ENCODE peak calls at places on chromosomes 16 and 17, in ten cellular contexts. One of them, this sample, is unnamed.
A peak's percentile ranks its signal among the peaks of the same experiment; 100 is the strongest.

GRCh38 chr17:2710804-2711607 is 558 bp downstream of the CLUH start:
- DNase-seq in AG04449: no peak
- DNase-seq in GM04504: no peak
- DNase-seq in PC-3: peak; percentile 3
- DNase-seq in stimulated activated naive B cell treated with anti-CD40 and anti-IgM and Interleukin-4, amounts not matched to agents 10 μg/mL and 1 μg/mL and 100 μg/mL, for 72 hours: no peak
- DNase-seq in iPS DF 19.7: no peak
- DNase-seq in ACHN: peak; percentile 55
- DNase-seq in H9: no peak
- DNase-seq in EL: no peak
- DNase-seq in neural progenitor cell: peak; percentile 70
- DNase-seq in this sample: peak; percentile 87

GRCh38 chr17:51427259-51428255 is 167.2 kb downstream of the UTP18 start:
- DNase-seq in AG04449: no peak
- DNase-seq in GM04504: no peak
- DNase-seq in PC-3: no peak
- DNase-seq in stimulated activated naive B cell treated with anti-CD40 and anti-IgM and Interleukin-4, amounts not matched to agents 10 μg/mL and 1 μg/mL and 100 μg/mL, for 72 hours: no peak
- DNase-seq in iPS DF 19.7: no peak
- DNase-seq in ACHN: no peak
- DNase-seq in H9: no peak
- DNase-seq in EL: no peak
- DNase-seq in neural progenitor cell: no peak
- DNase-seq in this sample: no peak

GRCh38 chr17:34305606-34306005 is 13.6 kb upstream of the CCL8 start:
- DNase-seq in AG04449: no peak
- DNase-seq in GM04504: no peak
- DNase-seq in PC-3: no peak
- DNase-seq in stimulated activated naive B cell treated with anti-CD40 and anti-IgM and Interleukin-4, amounts not matched to agents 10 μg/mL and 1 μg/mL and 100 μg/mL, for 72 hours: no peak
- DNase-seq in iPS DF 19.7: no peak
- DNase-seq in ACHN: no peak
- DNase-seq in H9: no peak
- DNase-seq in EL: no peak
- DNase-seq in neural progenitor cell: no peak
- DNase-seq in this sample: no peak

GRCh38 chr17:78257810-78258322 is 26.4 kb downstream of the TMEM235 start:
- DNase-seq in AG04449: no peak
- DNase-seq in GM04504: no peak
- DNase-seq in PC-3: no peak
- DNase-seq in stimulated activated naive B cell treated with anti-CD40 and anti-IgM and Interleukin-4, amounts not matched to agents 10 μg/mL and 1 μg/mL and 100 μg/mL, for 72 hours: peak; percentile 42
- DNase-seq in iPS DF 19.7: no peak
- DNase-seq in ACHN: no peak
- DNase-seq in H9: no peak
- DNase-seq in EL: no peak
- DNase-seq in neural progenitor cell: no peak
- DNase-seq in this sample: peak; percentile 68

GRCh38 chr17:17360087-17360730 is 57.0 kb downstream of the NT5M start:
- DNase-seq in AG04449: no peak
- DNase-seq in GM04504: no peak
- DNase-seq in PC-3: no peak
- DNase-seq in stimulated activated naive B cell treated with anti-CD40 and anti-IgM and Interleukin-4, amounts not matched to agents 10 μg/mL and 1 μg/mL and 100 μg/mL, for 72 hours: no peak
- DNase-seq in iPS DF 19.7: no peak
- DNase-seq in ACHN: no peak
- DNase-seq in H9: no peak
- DNase-seq in EL: no peak
- DNase-seq in neural progenitor cell: no peak
- DNase-seq in this sample: no peak

GRCh38 chr17:2034157-2034556 is 4.2 kb downstream of the DPH1 start:
- DNase-seq in AG04449: no peak
- DNase-seq in GM04504: peak; percentile 64
- DNase-seq in PC-3: no peak
- DNase-seq in stimulated activated naive B cell treated with anti-CD40 and anti-IgM and Interleukin-4, amounts not matched to agents 10 μg/mL and 1 μg/mL and 100 μg/mL, for 72 hours: no peak
- DNase-seq in iPS DF 19.7: no peak
- DNase-seq in ACHN: peak; percentile 46
- DNase-seq in H9: peak; percentile 53
- DNase-seq in EL: peak; percentile 81
- DNase-seq in neural progenitor cell: no peak
- DNase-seq in this sample: no peak

GRCh38 chr16:83899272-83899897 is 470 bp downstream of the MLYCD start:
- DNase-seq in AG04449: no peak
- DNase-seq in GM04504: no peak
- DNase-seq in PC-3: peak; percentile 21
- DNase-seq in stimulated activated naive B cell treated with anti-CD40 and anti-IgM and Interleukin-4, amounts not matched to agents 10 μg/mL and 1 μg/mL and 100 μg/mL, for 72 hours: peak; percentile 20
- DNase-seq in iPS DF 19.7: no peak
- DNase-seq in ACHN: peak; percentile 71
- DNase-seq in H9: peak; percentile 58
- DNase-seq in EL: peak; percentile 58
- DNase-seq in neural progenitor cell: peak; percentile 82
- DNase-seq in this sample: peak; percentile 81

GRCh38 chr16:78693496-78693895 is 594.0 kb downstream of the WWOX start:
- DNase-seq in AG04449: no peak
- DNase-seq in GM04504: no peak
- DNase-seq in PC-3: no peak
- DNase-seq in stimulated activated naive B cell treated with anti-CD40 and anti-IgM and Interleukin-4, amounts not matched to agents 10 μg/mL and 1 μg/mL and 100 μg/mL, for 72 hours: no peak
- DNase-seq in iPS DF 19.7: no peak
- DNase-seq in ACHN: no peak
- DNase-seq in H9: no peak
- DNase-seq in EL: no peak
- DNase-seq in neural progenitor cell: no peak
- DNase-seq in this sample: no peak

GRCh38 chr16:89346869-89347268 is 129.4 kb downstream of the ZNF778 start:
- DNase-seq in AG04449: no peak
- DNase-seq in GM04504: no peak
- DNase-seq in PC-3: no peak
- DNase-seq in stimulated activated naive B cell treated with anti-CD40 and anti-IgM and Interleukin-4, amounts not matched to agents 10 μg/mL and 1 μg/mL and 100 μg/mL, for 72 hours: no peak
- DNase-seq in iPS DF 19.7: no peak
- DNase-seq in ACHN: no peak
- DNase-seq in H9: no peak
- DNase-seq in EL: no peak
- DNase-seq in neural progenitor cell: no peak
- DNase-seq in this sample: peak; percentile 70

GRCh38 chr16:49454426-49455180 is 81.0 kb downstream of the C16orf78 start:
- DNase-seq in AG04449: no peak
- DNase-seq in GM04504: no peak
- DNase-seq in PC-3: no peak
- DNase-seq in stimulated activated naive B cell treated with anti-CD40 and anti-IgM and Interleukin-4, amounts not matched to agents 10 μg/mL and 1 μg/mL and 100 μg/mL, for 72 hours: no peak
- DNase-seq in iPS DF 19.7: no peak
- DNase-seq in ACHN: no peak
- DNase-seq in H9: peak; percentile 16
- DNase-seq in EL: no peak
- DNase-seq in neural progenitor cell: no peak
- DNase-seq in this sample: no peak

GRCh38 chr17:48374650-48375230 is 55.3 kb downstream of the SKAP1 start:
- DNase-seq in AG04449: no peak
- DNase-seq in GM04504: no peak
- DNase-seq in PC-3: peak; percentile 72
- DNase-seq in stimulated activated naive B cell treated with anti-CD40 and anti-IgM and Interleukin-4, amounts not matched to agents 10 μg/mL and 1 μg/mL and 100 μg/mL, for 72 hours: no peak
- DNase-seq in iPS DF 19.7: peak; percentile 17
- DNase-seq in ACHN: peak; percentile 39
- DNase-seq in H9: peak; percentile 74
- DNase-seq in EL: peak; percentile 23
- DNase-seq in neural progenitor cell: peak; percentile 74
- DNase-seq in this sample: peak; percentile 61

GRCh38 chr16:9521749-9522370 is 430.4 kb downstream of the HAPSTR1 start:
- DNase-seq in AG04449: no peak
- DNase-seq in GM04504: no peak
- DNase-seq in PC-3: no peak
- DNase-seq in stimulated activated naive B cell treated with anti-CD40 and anti-IgM and Interleukin-4, amounts not matched to agents 10 μg/mL and 1 μg/mL and 100 μg/mL, for 72 hours: no peak
- DNase-seq in iPS DF 19.7: no peak
- DNase-seq in ACHN: no peak
- DNase-seq in H9: no peak
- DNase-seq in EL: no peak
- DNase-seq in neural progenitor cell: peak; percentile 26
- DNase-seq in this sample: no peak

GRCh38 chr16:6725634-6726331 is 606.9 kb upstream of the RBFOX1 start:
- DNase-seq in AG04449: no peak
- DNase-seq in GM04504: no peak
- DNase-seq in PC-3: peak; percentile 1
- DNase-seq in stimulated activated naive B cell treated with anti-CD40 and anti-IgM and Interleukin-4, amounts not matched to agents 10 μg/mL and 1 μg/mL and 100 μg/mL, for 72 hours: no peak
- DNase-seq in iPS DF 19.7: no peak
- DNase-seq in ACHN: peak; percentile 76
- DNase-seq in H9: no peak
- DNase-seq in EL: no peak
- DNase-seq in neural progenitor cell: peak; percentile 34
- DNase-seq in this sample: peak; percentile 12

GRCh38 chr17:5715478-5715877 is 131.2 kb upstream of the NLRP1 start:
- DNase-seq in AG04449: no peak
- DNase-seq in GM04504: no peak
- DNase-seq in PC-3: no peak
- DNase-seq in stimulated activated naive B cell treated with anti-CD40 and anti-IgM and Interleukin-4, amounts not matched to agents 10 μg/mL and 1 μg/mL and 100 μg/mL, for 72 hours: no peak
- DNase-seq in iPS DF 19.7: no peak
- DNase-seq in ACHN: no peak
- DNase-seq in H9: no peak
- DNase-seq in EL: no peak
- DNase-seq in neural progenitor cell: no peak
- DNase-seq in this sample: no peak

GRCh38 chr17:2085648-2085949 is 30.7 kb downstream of the HIC1 start:
- DNase-seq in AG04449: no peak
- DNase-seq in GM04504: no peak
- DNase-seq in PC-3: no peak
- DNase-seq in stimulated activated naive B cell treated with anti-CD40 and anti-IgM and Interleukin-4, amounts not matched to agents 10 μg/mL and 1 μg/mL and 100 μg/mL, for 72 hours: no peak
- DNase-seq in iPS DF 19.7: no peak
- DNase-seq in ACHN: no peak
- DNase-seq in H9: no peak
- DNase-seq in EL: peak; percentile 67
- DNase-seq in neural progenitor cell: no peak
- DNase-seq in this sample: no peak

GRCh38 chr17:46736100-46736499 is 82.4 kb downstream of the WNT3 start:
- DNase-seq in AG04449: no peak
- DNase-seq in GM04504: no peak
- DNase-seq in PC-3: no peak
- DNase-seq in stimulated activated naive B cell treated with anti-CD40 and anti-IgM and Interleukin-4, amounts not matched to agents 10 μg/mL and 1 μg/mL and 100 μg/mL, for 72 hours: peak; percentile 18
- DNase-seq in iPS DF 19.7: no peak
- DNase-seq in ACHN: no peak
- DNase-seq in H9: no peak
- DNase-seq in EL: no peak
- DNase-seq in neural progenitor cell: no peak
- DNase-seq in this sample: no peak

GRCh38 chr16:2142942-2143868 is 5.2 kb upstream of the RAB26 start:
- DNase-seq in AG04449: no peak
- DNase-seq in GM04504: no peak
- DNase-seq in PC-3: no peak
- DNase-seq in stimulated activated naive B cell treated with anti-CD40 and anti-IgM and Interleukin-4, amounts not matched to agents 10 μg/mL and 1 μg/mL and 100 μg/mL, for 72 hours: no peak
- DNase-seq in iPS DF 19.7: no peak
- DNase-seq in ACHN: no peak
- DNase-seq in H9: peak; percentile 36
- DNase-seq in EL: no peak
- DNase-seq in neural progenitor cell: no peak
- DNase-seq in this sample: no peak

GRCh38 chr17:28426081-28426519 is 20.1 kb upstream of the SLC46A1 start:
- DNase-seq in AG04449: no peak
- DNase-seq in GM04504: no peak
- DNase-seq in PC-3: peak; percentile 20
- DNase-seq in stimulated activated naive B cell treated with anti-CD40 and anti-IgM and Interleukin-4, amounts not matched to agents 10 μg/mL and 1 μg/mL and 100 μg/mL, for 72 hours: no peak
- DNase-seq in iPS DF 19.7: no peak
- DNase-seq in ACHN: peak; percentile 24
- DNase-seq in H9: peak; percentile 83
- DNase-seq in EL: no peak
- DNase-seq in neural progenitor cell: peak; percentile 54
- DNase-seq in this sample: peak; percentile 74

GRCh38 chr17:14474591-14474990 is 173.7 kb downstream of the HS3ST3B1 start:
- DNase-seq in AG04449: no peak
- DNase-seq in GM04504: no peak
- DNase-seq in PC-3: peak; percentile 57
- DNase-seq in stimulated activated naive B cell treated with anti-CD40 and anti-IgM and Interleukin-4, amounts not matched to agents 10 μg/mL and 1 μg/mL and 100 μg/mL, for 72 hours: no peak
- DNase-seq in iPS DF 19.7: no peak
- DNase-seq in ACHN: no peak
- DNase-seq in H9: no peak
- DNase-seq in EL: peak; percentile 54
- DNase-seq in neural progenitor cell: no peak
- DNase-seq in this sample: no peak

GRCh38 chr17:44931376-44931775 is 16.1 kb upstream of the GFAP start:
- DNase-seq in AG04449: no peak
- DNase-seq in GM04504: no peak
- DNase-seq in PC-3: no peak
- DNase-seq in stimulated activated naive B cell treated with anti-CD40 and anti-IgM and Interleukin-4, amounts not matched to agents 10 μg/mL and 1 μg/mL and 100 μg/mL, for 72 hours: no peak
- DNase-seq in iPS DF 19.7: no peak
- DNase-seq in ACHN: no peak
- DNase-seq in H9: peak; percentile 20
- DNase-seq in EL: no peak
- DNase-seq in neural progenitor cell: no peak
- DNase-seq in this sample: no peak

GRCh38 chr16:89365044-89365467 is 125.3 kb downstream of the ANKRD11 start:
- DNase-seq in AG04449: peak; percentile 63
- DNase-seq in GM04504: peak; percentile 53
- DNase-seq in PC-3: peak; percentile 81
- DNase-seq in stimulated activated naive B cell treated with anti-CD40 and anti-IgM and Interleukin-4, amounts not matched to agents 10 μg/mL and 1 μg/mL and 100 μg/mL, for 72 hours: no peak
- DNase-seq in iPS DF 19.7: no peak
- DNase-seq in ACHN: peak; percentile 56
- DNase-seq in H9: no peak
- DNase-seq in EL: peak; percentile 83
- DNase-seq in neural progenitor cell: no peak
- DNase-seq in this sample: no peak

GRCh38 chr17:74449306-74449705 is 17.1 kb upstream of the CD300A start:
- DNase-seq in AG04449: no peak
- DNase-seq in GM04504: no peak
- DNase-seq in PC-3: no peak
- DNase-seq in stimulated activated naive B cell treated with anti-CD40 and anti-IgM and Interleukin-4, amounts not matched to agents 10 μg/mL and 1 μg/mL and 100 μg/mL, for 72 hours: no peak
- DNase-seq in iPS DF 19.7: no peak
- DNase-seq in ACHN: no peak
- DNase-seq in H9: no peak
- DNase-seq in EL: no peak
- DNase-seq in neural progenitor cell: no peak
- DNase-seq in this sample: no peak

GRCh38 chr17:74441537-74441936 is 9.6 kb downstream of the GPRC5C start:
- DNase-seq in AG04449: no peak
- DNase-seq in GM04504: no peak
- DNase-seq in PC-3: no peak
- DNase-seq in stimulated activated naive B cell treated with anti-CD40 and anti-IgM and Interleukin-4, amounts not matched to agents 10 μg/mL and 1 μg/mL and 100 μg/mL, for 72 hours: no peak
- DNase-seq in iPS DF 19.7: no peak
- DNase-seq in ACHN: no peak
- DNase-seq in H9: no peak
- DNase-seq in EL: no peak
- DNase-seq in neural progenitor cell: no peak
- DNase-seq in this sample: no peak

This sample was measured in H7.